ENCODE peak calls at places on chromosomes 7 and 10, in five cellular contexts. One of them, this sample, is unnamed.

GRCh38 chr10:62053860-62054259 is 152.4 kb downstream of the ARID5B start:
- DNase-seq in left ventricle myocardium inferior: no peak
- DNase-seq in mesendoderm: no peak
- DNase-seq in ovary: no peak
- DNase-seq in psoas muscle: no peak
- DNase-seq in this sample: no peak

GRCh38 chr10:130016095-130016494 is 52.0 kb upstream of the EBF3 start:
- DNase-seq in mesendoderm: no peak
- DNase-seq in ovary: no peak
- DNase-seq in left ventricle myocardium inferior: no peak
- DNase-seq in psoas muscle: no peak
- DNase-seq in this sample: no peak

GRCh38 chr7:28509256-28510021 is 97.1 kb downstream of the CREB5 start:
- DNase-seq in left ventricle myocardium inferior: no peak
- DNase-seq in mesendoderm: no peak
- DNase-seq in ovary: no peak
- DNase-seq in psoas muscle: peak; percentile 30
- DNase-seq in this sample: no peak

GRCh38 chr10:87860156-87860795 is 3.1 kb downstream of the KLLN start:
- DNase-seq in psoas muscle: no peak
- DNase-seq in left ventricle myocardium inferior: no peak
- DNase-seq in ovary: no peak
- DNase-seq in mesendoderm: peak; percentile 86
- DNase-seq in this sample: no peak

GRCh38 chr7:47361229-47361628 is 220.7 kb downstream of the TNS3 start:
- DNase-seq in mesendoderm: no peak
- DNase-seq in left ventricle myocardium inferior: no peak
- DNase-seq in psoas muscle: no peak
- DNase-seq in ovary: no peak
- DNase-seq in this sample: no peak

GRCh38 chr7:91347288-91347687 is 83.1 kb downstream of the FZD1 start:
- DNase-seq in left ventricle myocardium inferior: no peak
- DNase-seq in psoas muscle: no peak
- DNase-seq in ovary: no peak
- DNase-seq in mesendoderm: no peak
- DNase-seq in this sample: no peak

GRCh38 chr10:108982141-108982540 is 941.2 kb downstream of the XPNPEP1 start:
- DNase-seq in ovary: no peak
- DNase-seq in mesendoderm: peak; percentile 3
- DNase-seq in left ventricle myocardium inferior: no peak
- DNase-seq in psoas muscle: no peak
- DNase-seq in this sample: no peak

GRCh38 chr7:14195079-14195478 is 205.6 kb upstream of the ETV1 start:
- DNase-seq in mesendoderm: peak; percentile 6
- DNase-seq in psoas muscle: no peak
- DNase-seq in ovary: no peak
- DNase-seq in left ventricle myocardium inferior: no peak
- DNase-seq in this sample: no peak

GRCh38 chr10:100038561-100039071 is 28.9 kb upstream of the DNMBP start:
- DNase-seq in mesendoderm: peak; percentile 50
- DNase-seq in ovary: no peak
- DNase-seq in psoas muscle: no peak
- DNase-seq in left ventricle myocardium inferior: no peak
- DNase-seq in this sample: no peak

GRCh38 chr10:49161411-49161997 is 26.7 kb downstream of the TMEM273 start:
- DNase-seq in mesendoderm: peak; percentile 78
- DNase-seq in psoas muscle: no peak
- DNase-seq in left ventricle myocardium inferior: no peak
- DNase-seq in ovary: no peak
- DNase-seq in this sample: no peak

GRCh38 chr7:26065652-26066051 is 86.3 kb upstream of the NFE2L3 start:
- DNase-seq in mesendoderm: no peak
- DNase-seq in left ventricle myocardium inferior: no peak
- DNase-seq in psoas muscle: no peak
- DNase-seq in ovary: no peak
- DNase-seq in this sample: no peak

GRCh38 chr10:122592161-122592560 is 31.6 kb downstream of the DMBT1 start:
- DNase-seq in psoas muscle: no peak
- DNase-seq in mesendoderm: no peak
- DNase-seq in ovary: no peak
- DNase-seq in left ventricle myocardium inferior: no peak
- DNase-seq in this sample: no peak

GRCh38 chr7:91519241-91520200 is 255.3 kb downstream of the FZD1 start:
- DNase-seq in ovary: no peak
- DNase-seq in mesendoderm: no peak
- DNase-seq in psoas muscle: no peak
- DNase-seq in left ventricle myocardium inferior: no peak
- DNase-seq in this sample: no peak

GRCh38 chr7:749121-749520 is 22.0 kb upstream of the PRKAR1B start:
- DNase-seq in ovary: peak; percentile 14
- DNase-seq in left ventricle myocardium inferior: peak; percentile 51
- DNase-seq in mesendoderm: peak; percentile 10
- DNase-seq in psoas muscle: no peak
- DNase-seq in this sample: no peak

GRCh38 chr7:78134256-78134655 is 335.7 kb downstream of the PHTF2 start:
- DNase-seq in mesendoderm: peak; percentile 50
- DNase-seq in psoas muscle: no peak
- DNase-seq in ovary: no peak
- DNase-seq in left ventricle myocardium inferior: no peak
- DNase-seq in this sample: peak; percentile 4

GRCh38 chr7:699260-700170 is 27.0 kb upstream of the DNAAF5 start:
- DNase-seq in mesendoderm: no peak
- DNase-seq in ovary: no peak
- DNase-seq in left ventricle myocardium inferior: no peak
- DNase-seq in psoas muscle: no peak
- DNase-seq in this sample: no peak

GRCh38 chr7:151206914-151207313 is 3.4 kb downstream of the H2BK1 start:
- DNase-seq in mesendoderm: no peak
- DNase-seq in ovary: no peak
- DNase-seq in left ventricle myocardium inferior: no peak
- DNase-seq in psoas muscle: no peak
- DNase-seq in this sample: no peak

GRCh38 chr7:38311329-38311937 is 38.0 kb upstream of the TARP start:
- DNase-seq in psoas muscle: peak; percentile 37
- DNase-seq in ovary: no peak
- DNase-seq in mesendoderm: no peak
- DNase-seq in left ventricle myocardium inferior: peak; percentile 36
- DNase-seq in this sample: no peak
- H3K4me3 ChIP-seq in psoas muscle: peak overlapping the region; percentile 61
- H3K4me3 ChIP-seq in ovary: peak overlapping the region; percentile 41
- H3K4me3 ChIP-seq in mesendoderm: no peak overlapping the region
- H3K4me3 ChIP-seq in left ventricle myocardium inferior: peak overlapping the region; percentile 69
- H3K4me3 ChIP-seq in this sample: no peak overlapping the region

GRCh38 chr10:86671419-86671818 is 3.1 kb downstream of the LDB3 start:
- DNase-seq in ovary: no peak
- DNase-seq in left ventricle myocardium inferior: no peak
- DNase-seq in psoas muscle: no peak
- DNase-seq in mesendoderm: no peak
- DNase-seq in this sample: no peak

GRCh38 chr10:86671985-86672710 is 3.8 kb downstream of the LDB3 start:
- DNase-seq in mesendoderm: peak; percentile 52
- DNase-seq in psoas muscle: peak; percentile 80
- DNase-seq in ovary: peak; percentile 71
- DNase-seq in left ventricle myocardium inferior: peak; percentile 80
- DNase-seq in this sample: no peak

GRCh38 chr10:86670876-86671275 is 2.6 kb downstream of the LDB3 start:
- DNase-seq in ovary: no peak
- DNase-seq in mesendoderm: no peak
- DNase-seq in psoas muscle: no peak
- DNase-seq in left ventricle myocardium inferior: no peak
- DNase-seq in this sample: no peak

GRCh38 chr10:86668297-86669165 is at the start of gene LDB3:
- DNase-seq in mesendoderm: peak; percentile 31
- DNase-seq in ovary: peak; percentile 40
- DNase-seq in psoas muscle: peak; percentile 78
- DNase-seq in left ventricle myocardium inferior: peak; percentile 80
- DNase-seq in this sample: peak; percentile 41

GRCh38 chr10:86670290-86670811 is 2.0 kb downstream of the LDB3 start:
- DNase-seq in mesendoderm: peak; percentile 37
- DNase-seq in left ventricle myocardium inferior: no peak
- DNase-seq in ovary: no peak
- DNase-seq in psoas muscle: peak; percentile 61
- DNase-seq in this sample: no peak
- H3K4me1 ChIP-seq in mesendoderm: peaks cover 5% of the 10 kb centered on the region
- H3K4me1 ChIP-seq in left ventricle myocardium inferior: peaks cover 83% of the 10 kb centered on the region
- H3K4me1 ChIP-seq in ovary: peaks cover 37% of the 10 kb centered on the region
- H3K4me1 ChIP-seq in psoas muscle: peaks cover 61% of the 10 kb centered on the region
- H3K4me1 ChIP-seq in this sample: peaks cover 15% of the 10 kb centered on the region

GRCh38 chr10:46558411-46559185 is 2.1 kb upstream of the GPRIN2 start:
- DNase-seq in left ventricle myocardium inferior: no peak
- DNase-seq in ovary: peak; percentile 15
- DNase-seq in mesendoderm: no peak
- DNase-seq in psoas muscle: no peak
- DNase-seq in this sample: no peak
- H3K27me3 ChIP-seq in left ventricle myocardium inferior: peaks cover 78% of the 10 kb centered on the region
- H3K27me3 ChIP-seq in ovary: no peaks in the 10 kb centered on the region
- H3K27me3 ChIP-seq in mesendoderm: no peaks in the 10 kb centered on the region
- H3K27me3 ChIP-seq in psoas muscle: no peaks in the 10 kb centered on the region
- H3K27me3 ChIP-seq in this sample: peaks cover 4% of the 10 kb centered on the region

GRCh38 chr7:100896743-100897051 is 1.0 kb upstream of the ACHE start:
- DNase-seq in psoas muscle: no peak
- DNase-seq in mesendoderm: no peak
- DNase-seq in left ventricle myocardium inferior: no peak
- DNase-seq in ovary: no peak
- DNase-seq in this sample: no peak
- H3K4me3 ChIP-seq in psoas muscle: peak overlapping the region; percentile 79
- H3K4me3 ChIP-seq in mesendoderm: no peak overlapping the region
- H3K4me3 ChIP-seq in left ventricle myocardium inferior: peak overlapping the region; percentile 65
- H3K4me3 ChIP-seq in ovary: peak overlapping the region; percentile 17
- H3K4me3 ChIP-seq in this sample: no peak overlapping the region

GRCh38 chr10:52875341-52875740 is 102.8 kb upstream of the MBL2 start:
- DNase-seq in left ventricle myocardium inferior: no peak
- DNase-seq in ovary: no peak
- DNase-seq in psoas muscle: no peak
- DNase-seq in mesendoderm: no peak
- DNase-seq in this sample: no peak
- H3K4me1 ChIP-seq in left ventricle myocardium inferior: peaks cover 60% of the 10 kb centered on the region
- H3K4me1 ChIP-seq in ovary: no peaks in the 10 kb centered on the region
- H3K4me1 ChIP-seq in psoas muscle: no peaks in the 10 kb centered on the region
- H3K4me1 ChIP-seq in mesendoderm: no peaks in the 10 kb centered on the region
- H3K4me1 ChIP-seq in this sample: no peaks in the 10 kb centered on the region

GRCh38 chr10:101287922-101288638 is 58.8 kb upstream of the LBX1 start:
- DNase-seq in mesendoderm: peak; percentile 91
- DNase-seq in psoas muscle: no peak
- DNase-seq in ovary: no peak
- DNase-seq in left ventricle myocardium inferior: no peak
- DNase-seq in this sample: no peak

GRCh38 chr10:101287183-101287830 is 58.0 kb upstream of the LBX1 start:
- DNase-seq in psoas muscle: no peak
- DNase-seq in ovary: no peak
- DNase-seq in mesendoderm: no peak
- DNase-seq in left ventricle myocardium inferior: no peak
- DNase-seq in this sample: no peak

GRCh38 chr10:101290415-101290814 is 61.2 kb upstream of the LBX1 start:
- DNase-seq in psoas muscle: no peak
- DNase-seq in left ventricle myocardium inferior: no peak
- DNase-seq in mesendoderm: no peak
- DNase-seq in ovary: no peak
- DNase-seq in this sample: no peak

GRCh38 chr10:101291254-101292193 is 62.3 kb upstream of the LBX1 start:
- DNase-seq in psoas muscle: peak; percentile 71
- DNase-seq in mesendoderm: peak; percentile 86
- DNase-seq in ovary: peak; percentile 51
- DNase-seq in left ventricle myocardium inferior: peak; percentile 63
- DNase-seq in this sample: peak; percentile 33

DNA sequence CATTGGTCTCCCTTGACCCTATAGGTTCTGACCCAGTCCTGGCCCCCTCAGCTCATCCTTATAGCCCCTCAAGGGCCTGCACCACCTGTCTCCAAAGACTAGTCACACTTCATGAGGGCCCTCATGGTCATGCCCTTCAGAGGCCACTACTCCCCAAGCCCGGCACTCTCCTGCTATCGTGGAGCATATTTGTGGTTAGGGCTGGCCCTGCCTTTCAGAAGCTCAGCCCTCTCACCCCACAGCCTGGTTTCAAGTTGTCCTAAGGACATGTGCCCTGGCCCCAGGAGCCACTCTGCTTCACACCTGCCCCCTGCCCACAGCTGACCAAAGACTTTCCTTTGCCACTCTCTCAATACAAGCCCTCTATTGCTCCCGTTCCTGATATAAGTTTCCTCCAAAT is 60.3 kb upstream of the LBX1 start:
- DNase-seq in left ventricle myocardium inferior: no peak
- DNase-seq in mesendoderm: no peak
- DNase-seq in psoas muscle: no peak
- DNase-seq in ovary: no peak
- DNase-seq in this sample: no peak
- H3K27me3 ChIP-seq in left ventricle myocardium inferior: peaks cover 98% of the 10 kb centered on the region
- H3K27me3 ChIP-seq in mesendoderm: peaks cover 41% of the 10 kb centered on the region
- H3K27me3 ChIP-seq in psoas muscle: no peaks in the 10 kb centered on the region
- H3K27me3 ChIP-seq in ovary: no peaks in the 10 kb centered on the region
- H3K27me3 ChIP-seq in this sample: peaks cover 69% of the 10 kb centered on the region

DNA sequence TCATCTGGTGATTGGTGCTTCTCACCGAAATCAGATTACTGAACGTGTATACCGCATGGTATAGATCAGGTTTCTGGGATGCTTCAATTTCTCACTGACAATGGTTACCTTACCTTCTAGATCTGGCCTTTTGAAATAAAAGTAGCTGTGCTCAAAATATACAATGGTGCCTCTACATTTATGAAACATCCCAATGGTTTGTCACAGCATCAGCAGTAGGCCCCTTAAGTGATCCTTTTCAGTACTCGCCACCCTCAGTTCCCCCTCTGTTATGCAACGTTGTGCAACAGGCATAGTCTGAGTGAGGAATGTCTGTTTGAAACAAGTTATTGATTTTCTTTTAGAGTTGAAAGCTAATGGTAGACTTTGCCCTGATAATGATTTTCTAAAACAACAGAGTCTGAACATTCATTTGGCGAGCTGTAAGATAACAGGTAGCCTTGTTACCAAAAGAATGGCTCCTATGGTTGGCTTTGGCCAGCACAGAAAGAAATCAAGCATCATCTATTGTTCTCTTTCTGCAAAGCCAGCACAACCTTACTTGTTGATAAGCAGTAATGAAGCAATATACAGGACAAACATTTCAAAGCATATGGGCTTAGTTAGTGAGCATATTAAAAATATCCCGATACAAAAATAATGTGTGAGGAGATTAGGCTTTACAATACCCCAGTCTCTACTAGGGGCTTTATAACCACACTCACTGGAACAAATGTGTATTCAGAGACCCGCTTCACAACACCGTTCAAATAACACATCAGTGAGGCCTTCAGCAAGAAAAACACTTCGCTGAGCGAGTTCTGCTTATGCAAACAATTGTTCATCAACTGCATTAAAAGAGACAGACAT is 693.7 kb downstream of the PARD3 start:
- DNase-seq in psoas muscle: no peak
- DNase-seq in mesendoderm: no peak
- DNase-seq in left ventricle myocardium inferior: no peak
- DNase-seq in ovary: no peak
- DNase-seq in this sample: peak; percentile 28
- H3K4me3 ChIP-seq in psoas muscle: no peak overlapping the region
- H3K4me3 ChIP-seq in mesendoderm: no peak overlapping the region
- H3K4me3 ChIP-seq in left ventricle myocardium inferior: no peak overlapping the region
- H3K4me3 ChIP-seq in ovary: no peak overlapping the region
- H3K4me3 ChIP-seq in this sample: no peak overlapping the region

This sample was measured in SJSA1.